ENCODE peak calls at places on chromosomes 5 and 9, in eight cellular contexts. I is PC-3, Z is K562, D is endothelial cell of umbilical vein, F is GM23248, J is mammary epithelial cell, S is fibroblast of lung, Q is GM12878. W is an unnamed sample. For H3K4me1, the result is how much of the 10 kb centered on the place peaks cover.

GRCh38 chr9:94210616-94211603 is 48.2 kb upstream of the ZNF169 start:
- DNase-seq in Q (no peak), Z (no peak), F (peak), S (no peak), J (peak), I (peak), D (no peak), W (no peak)

GRCh38 chr9:626591-626990 is 214.9 kb upstream of the DMRT1 start:
- DNase-seq in I (no peak), S (peak), J (no peak), Z (no peak), F (peak), Q (no peak), D (peak), W (no peak)

GRCh38 chr9:100515578-100516494 is 42.9 kb downstream of the TMEFF1 start:
- DNase-seq in F (no peak), I (no peak), D (no peak), Z (no peak), J (peak), S (peak), Q (no peak), W (no peak)

GRCh38 chr9:31394040-31394473 is 990.4 kb upstream of the ACO1 start:
- DNase-seq in Z (no peak), Q (no peak), I (no peak), F (no peak), S (peak), D (peak), J (peak), W (no peak)

GRCh38 chr5:55621218-55621617 is 86.5 kb upstream of the PLPP1 start:
- DNase-seq in S (peak), Q (no peak), F (no peak), I (no peak), D (no peak), Z (no peak), J (no peak), W (no peak)

GRCh38 chr5:35810561-35810960 is 46.1 kb upstream of the IL7R start:
- DNase-seq in J (peak), Q (no peak), D (no peak), I (peak), Z (no peak), F (no peak), S (no peak), W (no peak)

GRCh38 chr5:101977729-101978345 is 318.2 kb downstream of the SLCO4C1 start:
- DNase-seq in D (peak), J (peak), I (peak), S (peak), Z (peak), Q (peak), F (peak), W (no peak)

GRCh38 chr9:107782381-107782780 is 292.8 kb upstream of the KLF4 start:
- DNase-seq in Q (no peak), J (no peak), I (no peak), Z (no peak), S (peak), F (peak), D (no peak), W (no peak)

GRCh38 chr5:42520957-42521356 is 97.7 kb downstream of the GHR start:
- DNase-seq in I (peak), Q (no peak), Z (no peak), D (no peak), J (peak), S (no peak), F (no peak), W (no peak)

GRCh38 chr9:99226054-99226453 is 4.0 kb downstream of the SEC61B start:
- DNase-seq in Z (no peak), J (no peak), F (no peak), Q (no peak), S (no peak), D (peak), I (no peak), W (no peak)

GRCh38 chr9:91078041-91078441 is 276.4 kb downstream of the SYK start:
- DNase-seq in D (no peak), Q (no peak), F (no peak), I (no peak), Z (no peak), S (no peak), J (no peak), W (no peak)

GRCh38 chr9:127961613-127962150 is 19.1 kb downstream of the EEIG1 start:
- DNase-seq in Z (no peak), I (no peak), S (no peak), F (no peak), Q (no peak), J (no peak), D (no peak), W (no peak)
- H3K4me1 ChIP-seq in Z (half or more), I (under half), S (under half), F (under half), Q (under half), J (under half), D (under half), W (under half)

GRCh38 chr5:120096413-120096812 is 367.7 kb upstream of the PRR16 start:
- DNase-seq in I (peak), Q (no peak), Z (no peak), S (peak), F (peak), J (peak), D (no peak), W (no peak)
- H3K9ac ChIP-seq in I (no peak), Q (no peak), Z (no peak), S (no peak), F (peak), J (no peak), D (no peak), W (no peak)

DNA sequence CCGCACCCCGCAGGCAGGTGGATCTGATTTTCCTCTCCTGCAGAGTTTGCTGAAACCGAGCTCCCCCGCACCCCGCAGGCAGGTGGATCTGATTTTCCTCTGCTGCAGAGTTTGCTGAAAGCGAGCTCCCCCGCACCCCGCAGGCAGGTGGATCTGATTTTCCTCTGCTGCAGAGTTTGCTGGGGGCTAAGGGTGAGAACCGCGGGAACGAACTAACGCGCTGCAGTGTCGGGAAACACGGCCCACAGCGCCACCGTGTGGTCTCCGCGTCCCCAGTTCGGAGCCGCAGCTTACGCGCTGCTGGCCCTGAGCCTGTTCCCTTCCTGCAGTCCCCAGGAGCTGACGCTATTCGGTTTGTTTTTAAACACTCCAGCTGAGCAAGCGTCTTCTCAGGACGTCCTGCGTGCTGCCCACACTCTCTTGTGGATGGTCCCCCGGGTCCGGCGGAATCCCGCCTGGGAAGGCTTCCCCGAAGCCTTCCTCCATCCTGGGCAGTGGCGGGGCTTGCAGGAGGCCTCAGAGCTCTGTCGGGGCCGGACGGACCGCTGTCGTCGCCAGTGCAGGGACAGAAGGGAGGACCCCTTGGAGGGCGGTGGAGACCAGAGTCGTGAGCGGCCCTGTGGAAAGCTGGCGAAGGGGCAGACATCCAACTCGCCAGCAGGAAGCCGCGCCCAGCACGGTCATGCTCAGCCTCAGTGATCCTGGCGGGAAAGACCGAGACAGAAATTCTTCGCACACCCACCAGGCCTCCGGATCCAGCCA is 121.2 kb upstream of the LPCAT1 start:
- DNase-seq in Q (peak), Z (peak), J (peak), F (peak), I (peak), S (peak), D (peak), W (peak)
- TF ChIP-seq EZH2 in Q (no peak), Z (no peak), J (peak), F (peak), I (no peak), S (peak), D (peak), W (no peak)

DNA sequence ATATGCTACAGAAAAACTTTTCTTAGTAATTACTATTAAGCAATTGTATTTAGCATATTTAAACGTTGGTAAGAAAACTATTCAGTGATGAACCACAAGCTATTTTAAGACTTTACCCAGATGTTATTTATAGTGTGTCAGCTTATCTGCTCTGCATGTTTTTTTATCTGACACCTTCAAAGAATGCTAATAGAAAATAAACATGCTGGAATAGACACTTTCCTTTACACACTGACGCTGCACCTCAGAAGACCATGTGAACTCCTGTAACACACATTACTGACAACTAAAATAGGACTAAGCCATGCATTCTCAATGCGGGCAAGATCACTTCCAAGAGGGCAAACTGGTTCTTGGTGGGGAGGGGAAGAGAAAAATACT is 38.3 kb downstream of the FNIP1 start:
- DNase-seq in Z (no peak), F (peak), J (no peak), I (no peak), Q (no peak), S (peak), D (no peak), W (no peak)
- H3K4me1 ChIP-seq in Z (under half), F (under half), J (under half), I (under half), Q (under half), S (under half), D (under half), W (under half)

GRCh38 chr9:32991895-32992595 is 9.4 kb downstream of the APTX start:
- DNase-seq in I (no peak), J (no peak), F (no peak), S (no peak), D (no peak), Q (no peak), Z (peak), W (no peak)

GRCh38 chr9:32986971-32987370 is 14.5 kb downstream of the APTX start:
- DNase-seq in I (no peak), J (peak), Q (no peak), D (no peak), F (peak), S (no peak), Z (no peak), W (no peak)

GRCh38 chr9:32989651-32990050 is 11.8 kb downstream of the APTX start:
- DNase-seq in S (no peak), Z (peak), F (peak), D (no peak), I (no peak), J (no peak), Q (no peak), W (no peak)

GRCh38 chr9:32992596-32993238 is 8.7 kb downstream of the APTX start:
- DNase-seq in D (no peak), I (no peak), Z (no peak), Q (no peak), J (peak), F (peak), S (no peak), W (no peak)
- H3K9ac ChIP-seq in D (no peak), I (no peak), Z (no peak), Q (no peak), J (no peak), F (no peak), S (no peak), W (no peak)